ENCODE peak calls at places on chromosomes 12 and 14, in nine cellular contexts. One of them, this sample, is unnamed.

GRCh38 chr14:97930191-97930590 is 1133.0 kb downstream of the VRK1 start:
- DNase-seq in GM23248: no peak
- DNase-seq in psoas muscle: no peak
- DNase-seq in heart right ventricle: no peak
- DNase-seq in adrenal gland: no peak
- DNase-seq in uterus: no peak
- DNase-seq in upper lobe of right lung: no peak
- DNase-seq in IMR-90: no peak
- DNase-seq in left ventricle myocardium inferior: no peak
- DNase-seq in this sample: no peak

GRCh38 chr12:119589087-119589486 is 4.5 kb upstream of the TMEM233 start:
- DNase-seq in left ventricle myocardium inferior: no peak
- DNase-seq in GM23248: no peak
- DNase-seq in psoas muscle: no peak
- DNase-seq in heart right ventricle: no peak
- DNase-seq in uterus: no peak
- DNase-seq in adrenal gland: no peak
- DNase-seq in upper lobe of right lung: no peak
- DNase-seq in IMR-90: peak; percentile 4
- DNase-seq in this sample: no peak

GRCh38 chr14:38012056-38012455 is 195.6 kb upstream of the SSTR1 start:
- DNase-seq in upper lobe of right lung: no peak
- DNase-seq in left ventricle myocardium inferior: no peak
- DNase-seq in uterus: no peak
- DNase-seq in heart right ventricle: no peak
- DNase-seq in adrenal gland: no peak
- DNase-seq in psoas muscle: no peak
- DNase-seq in GM23248: no peak
- DNase-seq in IMR-90: no peak
- DNase-seq in this sample: no peak

GRCh38 chr12:119061208-119061796 is 80.0 kb downstream of the SRRM4 start:
- DNase-seq in left ventricle myocardium inferior: peak; percentile 64
- DNase-seq in heart right ventricle: peak; percentile 39
- DNase-seq in upper lobe of right lung: peak; percentile 75
- DNase-seq in GM23248: peak; percentile 47
- DNase-seq in IMR-90: peak; percentile 7
- DNase-seq in adrenal gland: peak; percentile 63
- DNase-seq in uterus: no peak
- DNase-seq in psoas muscle: peak; percentile 46
- DNase-seq in this sample: no peak

GRCh38 chr14:55580401-55581010 is 499 bp downstream of the KTN1 start:
- DNase-seq in GM23248: peak; percentile 67
- DNase-seq in upper lobe of right lung: peak; percentile 79
- DNase-seq in uterus: peak; percentile 29
- DNase-seq in adrenal gland: peak; percentile 45
- DNase-seq in left ventricle myocardium inferior: peak; percentile 63
- DNase-seq in heart right ventricle: peak; percentile 61
- DNase-seq in IMR-90: no peak
- DNase-seq in psoas muscle: peak; percentile 64
- DNase-seq in this sample: peak; percentile 52

GRCh38 chr14:80754696-80755095 is 186.8 kb downstream of the CEP128 start:
- DNase-seq in heart right ventricle: no peak
- DNase-seq in GM23248: no peak
- DNase-seq in adrenal gland: no peak
- DNase-seq in psoas muscle: no peak
- DNase-seq in left ventricle myocardium inferior: no peak
- DNase-seq in uterus: no peak
- DNase-seq in IMR-90: no peak
- DNase-seq in upper lobe of right lung: no peak
- DNase-seq in this sample: no peak

GRCh38 chr12:64273527-64274403 is 51.7 kb upstream of the KICS2 start:
- DNase-seq in adrenal gland: no peak
- DNase-seq in upper lobe of right lung: no peak
- DNase-seq in uterus: no peak
- DNase-seq in heart right ventricle: no peak
- DNase-seq in GM23248: peak; percentile 62
- DNase-seq in psoas muscle: no peak
- DNase-seq in left ventricle myocardium inferior: no peak
- DNase-seq in IMR-90: no peak
- DNase-seq in this sample: no peak

GRCh38 chr14:59454131-59454530 is 11.0 kb downstream of the GPR135 start:
- DNase-seq in adrenal gland: peak; percentile 54
- DNase-seq in psoas muscle: no peak
- DNase-seq in GM23248: peak; percentile 96
- DNase-seq in uterus: no peak
- DNase-seq in left ventricle myocardium inferior: no peak
- DNase-seq in upper lobe of right lung: no peak
- DNase-seq in IMR-90: peak; percentile 98
- DNase-seq in heart right ventricle: no peak
- DNase-seq in this sample: no peak

DNA sequence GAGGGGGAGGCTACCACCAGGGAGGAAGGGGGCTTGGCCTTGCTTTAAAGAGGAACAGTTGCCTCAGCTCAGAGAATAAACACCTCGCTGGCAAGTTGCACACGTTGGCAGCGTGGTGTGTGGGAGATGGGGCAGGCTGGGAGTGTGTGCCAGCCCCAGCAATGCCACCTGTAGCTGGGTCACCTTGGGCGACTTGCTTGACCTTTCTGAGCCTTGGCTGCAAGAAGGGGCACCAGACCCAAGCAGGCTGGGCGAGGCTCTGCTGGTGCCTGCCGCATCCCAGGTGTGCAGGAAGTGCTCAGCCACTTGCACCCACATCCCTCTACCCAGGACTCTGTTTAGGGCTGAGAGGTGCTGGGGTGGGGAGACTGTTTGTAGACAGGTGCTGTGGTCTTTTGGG is 602 bp downstream of the FAM181A start:
- DNase-seq in adrenal gland: no peak
- DNase-seq in GM23248: no peak
- DNase-seq in IMR-90: no peak
- DNase-seq in left ventricle myocardium inferior: no peak
- DNase-seq in uterus: no peak
- DNase-seq in psoas muscle: no peak
- DNase-seq in upper lobe of right lung: no peak
- DNase-seq in heart right ventricle: no peak
- DNase-seq in this sample: no peak
- H3K27ac ChIP-seq in adrenal gland: no peak overlapping the region
- H3K27ac ChIP-seq in GM23248: no peak overlapping the region
- H3K27ac ChIP-seq in IMR-90: no peak overlapping the region
- H3K27ac ChIP-seq in left ventricle myocardium inferior: no peak overlapping the region
- H3K27ac ChIP-seq in uterus: no peak overlapping the region
- H3K27ac ChIP-seq in psoas muscle: no peak overlapping the region
- H3K27ac ChIP-seq in upper lobe of right lung: no peak overlapping the region
- H3K27ac ChIP-seq in heart right ventricle: no peak overlapping the region
- H3K27ac ChIP-seq in this sample: no peak overlapping the region

DNA sequence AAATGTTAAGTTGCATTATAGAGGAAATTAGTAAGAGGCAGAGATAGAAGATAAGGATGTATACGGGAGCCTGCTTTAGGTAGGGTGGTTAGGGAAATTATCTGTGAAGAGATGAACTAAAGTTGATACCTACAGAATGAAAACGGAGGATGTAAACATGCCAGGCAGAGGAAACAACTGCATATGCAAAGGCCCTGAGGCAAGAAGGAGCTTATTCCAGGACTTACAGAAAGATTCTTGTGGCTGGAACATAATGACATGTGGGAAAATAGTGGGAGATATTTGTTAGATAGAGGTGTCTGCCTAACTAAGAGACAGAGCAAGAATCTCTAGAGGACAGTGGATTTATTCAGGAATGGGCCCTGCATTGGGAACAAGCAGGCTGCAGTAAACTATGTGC is 16.2 kb upstream of the SERPINA1 start:
- DNase-seq in upper lobe of right lung: no peak
- DNase-seq in IMR-90: no peak
- DNase-seq in left ventricle myocardium inferior: no peak
- DNase-seq in GM23248: no peak
- DNase-seq in adrenal gland: no peak
- DNase-seq in psoas muscle: no peak
- DNase-seq in heart right ventricle: no peak
- DNase-seq in uterus: no peak
- DNase-seq in this sample: no peak
- H3K27me3 ChIP-seq in upper lobe of right lung: no peaks in the 10 kb centered on the region
- H3K27me3 ChIP-seq in IMR-90: no peaks in the 10 kb centered on the region
- H3K27me3 ChIP-seq in left ventricle myocardium inferior: peaks cover 55% of the 10 kb centered on the region
- H3K27me3 ChIP-seq in GM23248: no peaks in the 10 kb centered on the region
- H3K27me3 ChIP-seq in adrenal gland: no peaks in the 10 kb centered on the region
- H3K27me3 ChIP-seq in psoas muscle: peaks cover 5% of the 10 kb centered on the region
- H3K27me3 ChIP-seq in heart right ventricle: no peaks in the 10 kb centered on the region
- H3K27me3 ChIP-seq in uterus: no peaks in the 10 kb centered on the region
- H3K27me3 ChIP-seq in this sample: no peaks in the 10 kb centered on the region

GRCh38 chr14:73712540-73713141 is 1.5 kb downstream of the PNMA1 start:
- DNase-seq in psoas muscle: no peak
- DNase-seq in heart right ventricle: no peak
- DNase-seq in IMR-90: peak; percentile 27
- DNase-seq in upper lobe of right lung: no peak
- DNase-seq in adrenal gland: no peak
- DNase-seq in left ventricle myocardium inferior: no peak
- DNase-seq in GM23248: peak; percentile 51
- DNase-seq in uterus: no peak
- DNase-seq in this sample: peak; percentile 26
- H3K27ac ChIP-seq in psoas muscle: peak overlapping the region; percentile 85
- H3K27ac ChIP-seq in heart right ventricle: no peak overlapping the region
- H3K27ac ChIP-seq in IMR-90: peak overlapping the region; percentile 94
- H3K27ac ChIP-seq in upper lobe of right lung: peak overlapping the region; percentile 43
- H3K27ac ChIP-seq in adrenal gland: peak overlapping the region; percentile 31
- H3K27ac ChIP-seq in left ventricle myocardium inferior: peak overlapping the region; percentile 89
- H3K27ac ChIP-seq in GM23248: peak overlapping the region; percentile 89
- H3K27ac ChIP-seq in uterus: peak overlapping the region; percentile 96
- H3K27ac ChIP-seq in this sample: peak overlapping the region; percentile 83

GRCh38 chr12:54627304-54627703 is 7.4 kb downstream of the LACRT start:
- DNase-seq in upper lobe of right lung: no peak
- DNase-seq in heart right ventricle: no peak
- DNase-seq in adrenal gland: no peak
- DNase-seq in uterus: no peak
- DNase-seq in psoas muscle: no peak
- DNase-seq in IMR-90: no peak
- DNase-seq in left ventricle myocardium inferior: no peak
- DNase-seq in GM23248: no peak
- DNase-seq in this sample: no peak

GRCh38 chr12:54629925-54630324 is 4.8 kb downstream of the LACRT start:
- DNase-seq in left ventricle myocardium inferior: no peak
- DNase-seq in heart right ventricle: no peak
- DNase-seq in upper lobe of right lung: no peak
- DNase-seq in uterus: no peak
- DNase-seq in IMR-90: no peak
- DNase-seq in GM23248: no peak
- DNase-seq in psoas muscle: no peak
- DNase-seq in adrenal gland: no peak
- DNase-seq in this sample: no peak

GRCh38 chr12:54622463-54623183 is 12.1 kb downstream of the LACRT start:
- DNase-seq in left ventricle myocardium inferior: no peak
- DNase-seq in adrenal gland: no peak
- DNase-seq in heart right ventricle: no peak
- DNase-seq in uterus: no peak
- DNase-seq in IMR-90: peak; percentile 4
- DNase-seq in psoas muscle: no peak
- DNase-seq in upper lobe of right lung: no peak
- DNase-seq in GM23248: peak; percentile 12
- DNase-seq in this sample: no peak

GRCh38 chr12:54628186-54628846 is 6.4 kb downstream of the LACRT start:
- DNase-seq in adrenal gland: no peak
- DNase-seq in heart right ventricle: no peak
- DNase-seq in IMR-90: no peak
- DNase-seq in left ventricle myocardium inferior: no peak
- DNase-seq in psoas muscle: no peak
- DNase-seq in uterus: no peak
- DNase-seq in upper lobe of right lung: no peak
- DNase-seq in GM23248: no peak
- DNase-seq in this sample: no peak

GRCh38 chr12:54624316-54625279 is 10.1 kb downstream of the LACRT start:
- DNase-seq in IMR-90: no peak
- DNase-seq in psoas muscle: no peak
- DNase-seq in adrenal gland: peak; percentile 35
- DNase-seq in GM23248: no peak
- DNase-seq in uterus: no peak
- DNase-seq in upper lobe of right lung: no peak
- DNase-seq in left ventricle myocardium inferior: no peak
- DNase-seq in heart right ventricle: no peak
- DNase-seq in this sample: no peak
- H3K27me3 ChIP-seq in IMR-90: no peaks in the 10 kb centered on the region
- H3K27me3 ChIP-seq in psoas muscle: peaks cover 17% of the 10 kb centered on the region
- H3K27me3 ChIP-seq in adrenal gland: peaks cover 13% of the 10 kb centered on the region
- H3K27me3 ChIP-seq in GM23248: peaks cover 41% of the 10 kb centered on the region
- H3K27me3 ChIP-seq in uterus: no peaks in the 10 kb centered on the region
- H3K27me3 ChIP-seq in upper lobe of right lung: peaks cover 11% of the 10 kb centered on the region
- H3K27me3 ChIP-seq in left ventricle myocardium inferior: peaks cover 90% of the 10 kb centered on the region
- H3K27me3 ChIP-seq in heart right ventricle: peaks cover 43% of the 10 kb centered on the region
- H3K27me3 ChIP-seq in this sample: peaks cover 6% of the 10 kb centered on the region

GRCh38 chr12:11718768-11719253 is 69.3 kb downstream of the ETV6 start:
- DNase-seq in left ventricle myocardium inferior: no peak
- DNase-seq in heart right ventricle: no peak
- DNase-seq in upper lobe of right lung: no peak
- DNase-seq in GM23248: peak; percentile 92
- DNase-seq in IMR-90: peak; percentile 90
- DNase-seq in uterus: no peak
- DNase-seq in psoas muscle: no peak
- DNase-seq in adrenal gland: no peak
- DNase-seq in this sample: no peak

GRCh38 chr12:11718105-11718504 is 68.6 kb downstream of the ETV6 start:
- DNase-seq in uterus: no peak
- DNase-seq in psoas muscle: no peak
- DNase-seq in GM23248: no peak
- DNase-seq in IMR-90: no peak
- DNase-seq in adrenal gland: no peak
- DNase-seq in left ventricle myocardium inferior: no peak
- DNase-seq in heart right ventricle: no peak
- DNase-seq in upper lobe of right lung: no peak
- DNase-seq in this sample: no peak

GRCh38 chr12:11717533-11717961 is 68.1 kb downstream of the ETV6 start:
- DNase-seq in upper lobe of right lung: no peak
- DNase-seq in heart right ventricle: no peak
- DNase-seq in IMR-90: peak; percentile 72
- DNase-seq in psoas muscle: no peak
- DNase-seq in GM23248: peak; percentile 61
- DNase-seq in left ventricle myocardium inferior: no peak
- DNase-seq in adrenal gland: no peak
- DNase-seq in uterus: no peak
- DNase-seq in this sample: no peak

GRCh38 chr12:11722071-11722470 is 72.6 kb downstream of the ETV6 start:
- DNase-seq in uterus: no peak
- DNase-seq in upper lobe of right lung: no peak
- DNase-seq in GM23248: no peak
- DNase-seq in left ventricle myocardium inferior: no peak
- DNase-seq in psoas muscle: no peak
- DNase-seq in IMR-90: no peak
- DNase-seq in heart right ventricle: no peak
- DNase-seq in adrenal gland: no peak
- DNase-seq in this sample: no peak

GRCh38 chr12:11719678-11720099 is 70.2 kb downstream of the ETV6 start:
- DNase-seq in upper lobe of right lung: peak; percentile 81
- DNase-seq in uterus: no peak
- DNase-seq in adrenal gland: peak; percentile 78
- DNase-seq in heart right ventricle: peak; percentile 70
- DNase-seq in GM23248: peak; percentile 99
- DNase-seq in psoas muscle: peak; percentile 50
- DNase-seq in left ventricle myocardium inferior: peak; percentile 28
- DNase-seq in IMR-90: peak; percentile 98
- DNase-seq in this sample: peak; percentile 59
- H3K27ac ChIP-seq in upper lobe of right lung: no peak overlapping the region
- H3K27ac ChIP-seq in uterus: no peak overlapping the region
- H3K27ac ChIP-seq in adrenal gland: no peak overlapping the region
- H3K27ac ChIP-seq in heart right ventricle: no peak overlapping the region
- H3K27ac ChIP-seq in GM23248: peak overlapping the region; percentile 92
- H3K27ac ChIP-seq in psoas muscle: no peak overlapping the region
- H3K27ac ChIP-seq in left ventricle myocardium inferior: peak overlapping the region; percentile 10
- H3K27ac ChIP-seq in IMR-90: peak overlapping the region; percentile 96
- H3K27ac ChIP-seq in this sample: no peak overlapping the region

This sample was measured in naive thymus-derived CD4-positive, alpha-beta T cell.